ENCODE peak calls at places on chromosomes 6 and 20, in eight cellular contexts. One of them, this sample, is unnamed.

GRCh38 chr20:47309806-47310426 is 46.6 kb downstream of the ZMYND8 start:
- DNase-seq in HEK293T: no peak
- DNase-seq in kidney epithelial cell: no peak
- DNase-seq in stimulated activated naive CD4-positive, alpha-beta T cell: no peak
- DNase-seq in CD8-positive, alpha-beta T cell: no peak
- DNase-seq in RCC 7860: no peak
- DNase-seq in body of pancreas: no peak
- DNase-seq in T-helper 17 cell: no peak
- DNase-seq in this sample: no peak

GRCh38 chr6:33955566-33955965 is 151.8 kb upstream of the MLN start:
- DNase-seq in HEK293T: no peak
- DNase-seq in kidney epithelial cell: no peak
- DNase-seq in stimulated activated naive CD4-positive, alpha-beta T cell: no peak
- DNase-seq in CD8-positive, alpha-beta T cell: no peak
- DNase-seq in RCC 7860: no peak
- DNase-seq in body of pancreas: no peak
- DNase-seq in T-helper 17 cell: no peak
- DNase-seq in this sample: no peak

GRCh38 chr20:63978319-63979220 is 872 bp downstream of the SAMD10 start:
- DNase-seq in HEK293T: peak
- DNase-seq in kidney epithelial cell: no peak
- DNase-seq in stimulated activated naive CD4-positive, alpha-beta T cell: peak
- DNase-seq in CD8-positive, alpha-beta T cell: no peak
- DNase-seq in RCC 7860: peak
- DNase-seq in body of pancreas: peak
- DNase-seq in T-helper 17 cell: no peak
- DNase-seq in this sample: peak

GRCh38 chr6:18432619-18433018 is 45.5 kb downstream of the RNF144B start:
- DNase-seq in HEK293T: no peak
- DNase-seq in kidney epithelial cell: no peak
- DNase-seq in stimulated activated naive CD4-positive, alpha-beta T cell: no peak
- DNase-seq in CD8-positive, alpha-beta T cell: no peak
- DNase-seq in RCC 7860: no peak
- DNase-seq in body of pancreas: no peak
- DNase-seq in T-helper 17 cell: no peak
- DNase-seq in this sample: no peak

GRCh38 chr6:156910938-156911337 is 133.8 kb downstream of the ARID1B start:
- DNase-seq in HEK293T: no peak
- DNase-seq in kidney epithelial cell: no peak
- DNase-seq in stimulated activated naive CD4-positive, alpha-beta T cell: no peak
- DNase-seq in CD8-positive, alpha-beta T cell: no peak
- DNase-seq in RCC 7860: no peak
- DNase-seq in body of pancreas: no peak
- DNase-seq in T-helper 17 cell: no peak
- DNase-seq in this sample: no peak

GRCh38 chr6:148550569-148550968 is 196.3 kb upstream of the UST start:
- DNase-seq in HEK293T: no peak
- DNase-seq in kidney epithelial cell: no peak
- DNase-seq in stimulated activated naive CD4-positive, alpha-beta T cell: no peak
- DNase-seq in CD8-positive, alpha-beta T cell: no peak
- DNase-seq in RCC 7860: no peak
- DNase-seq in body of pancreas: no peak
- DNase-seq in T-helper 17 cell: no peak
- DNase-seq in this sample: no peak

GRCh38 chr6:134123666-134124208 is 71.3 kb upstream of the SLC2A12 start:
- DNase-seq in HEK293T: peak
- DNase-seq in kidney epithelial cell: peak
- DNase-seq in stimulated activated naive CD4-positive, alpha-beta T cell: no peak
- DNase-seq in CD8-positive, alpha-beta T cell: no peak
- DNase-seq in RCC 7860: peak
- DNase-seq in body of pancreas: no peak
- DNase-seq in T-helper 17 cell: no peak
- DNase-seq in this sample: no peak

GRCh38 chr6:112038756-112039430 is 15.0 kb upstream of the CCN6 start:
- DNase-seq in HEK293T: no peak
- DNase-seq in kidney epithelial cell: no peak
- DNase-seq in stimulated activated naive CD4-positive, alpha-beta T cell: no peak
- DNase-seq in CD8-positive, alpha-beta T cell: no peak
- DNase-seq in RCC 7860: no peak
- DNase-seq in body of pancreas: no peak
- DNase-seq in T-helper 17 cell: no peak
- DNase-seq in this sample: no peak

GRCh38 chr6:152270301-152270925 is 366.7 kb downstream of the SYNE1 start:
- DNase-seq in HEK293T: no peak
- DNase-seq in kidney epithelial cell: no peak
- DNase-seq in stimulated activated naive CD4-positive, alpha-beta T cell: no peak
- DNase-seq in CD8-positive, alpha-beta T cell: no peak
- DNase-seq in RCC 7860: peak
- DNase-seq in body of pancreas: no peak
- DNase-seq in T-helper 17 cell: no peak
- DNase-seq in this sample: no peak

GRCh38 chr6:158185729-158186456 is 17.7 kb downstream of the GTF2H5 start:
- DNase-seq in HEK293T: no peak
- DNase-seq in kidney epithelial cell: no peak
- DNase-seq in stimulated activated naive CD4-positive, alpha-beta T cell: no peak
- DNase-seq in CD8-positive, alpha-beta T cell: no peak
- DNase-seq in RCC 7860: no peak
- DNase-seq in body of pancreas: no peak
- DNase-seq in T-helper 17 cell: no peak
- DNase-seq in this sample: no peak

GRCh38 chr20:24637941-24638340 is 168.5 kb downstream of the SYNDIG1 start:
- DNase-seq in HEK293T: no peak
- DNase-seq in kidney epithelial cell: no peak
- DNase-seq in stimulated activated naive CD4-positive, alpha-beta T cell: no peak
- DNase-seq in CD8-positive, alpha-beta T cell: peak
- DNase-seq in RCC 7860: no peak
- DNase-seq in body of pancreas: no peak
- DNase-seq in T-helper 17 cell: no peak
- DNase-seq in this sample: no peak

GRCh38 chr20:33852971-33853813 is 42.0 kb downstream of the CHMP4B start:
- DNase-seq in HEK293T: no peak
- DNase-seq in kidney epithelial cell: no peak
- DNase-seq in stimulated activated naive CD4-positive, alpha-beta T cell: peak
- DNase-seq in CD8-positive, alpha-beta T cell: peak
- DNase-seq in RCC 7860: no peak
- DNase-seq in body of pancreas: no peak
- DNase-seq in T-helper 17 cell: no peak
- DNase-seq in this sample: peak

GRCh38 chr6:5084787-5085637 is at the start of gene PPP1R3G:
- DNase-seq in HEK293T: peak
- DNase-seq in kidney epithelial cell: no peak
- DNase-seq in stimulated activated naive CD4-positive, alpha-beta T cell: no peak
- DNase-seq in CD8-positive, alpha-beta T cell: no peak
- DNase-seq in RCC 7860: no peak
- DNase-seq in body of pancreas: peak
- DNase-seq in T-helper 17 cell: no peak
- DNase-seq in this sample: no peak

GRCh38 chr6:129846761-129847160 is 14.4 kb downstream of the TMEM244 start:
- DNase-seq in HEK293T: no peak
- DNase-seq in kidney epithelial cell: no peak
- DNase-seq in stimulated activated naive CD4-positive, alpha-beta T cell: no peak
- DNase-seq in CD8-positive, alpha-beta T cell: no peak
- DNase-seq in RCC 7860: no peak
- DNase-seq in body of pancreas: no peak
- DNase-seq in T-helper 17 cell: no peak
- DNase-seq in this sample: no peak

GRCh38 chr20:49568491-49569151 is 684 bp upstream of the PTGIS start:
- DNase-seq in HEK293T: no peak
- DNase-seq in kidney epithelial cell: no peak
- DNase-seq in stimulated activated naive CD4-positive, alpha-beta T cell: no peak
- DNase-seq in CD8-positive, alpha-beta T cell: no peak
- DNase-seq in RCC 7860: no peak
- DNase-seq in body of pancreas: no peak
- DNase-seq in T-helper 17 cell: no peak
- DNase-seq in this sample: no peak

GRCh38 chr6:11761744-11762620 is 16.6 kb downstream of the ADTRP start:
- DNase-seq in HEK293T: no peak
- DNase-seq in kidney epithelial cell: peak
- DNase-seq in stimulated activated naive CD4-positive, alpha-beta T cell: no peak
- DNase-seq in CD8-positive, alpha-beta T cell: no peak
- DNase-seq in RCC 7860: peak
- DNase-seq in body of pancreas: no peak
- DNase-seq in T-helper 17 cell: no peak
- DNase-seq in this sample: no peak

GRCh38 chr6:89412071-89413005 is at the start of gene RRAGD:
- DNase-seq in HEK293T: peak
- DNase-seq in kidney epithelial cell: no peak
- DNase-seq in stimulated activated naive CD4-positive, alpha-beta T cell: peak
- DNase-seq in CD8-positive, alpha-beta T cell: peak
- DNase-seq in RCC 7860: no peak
- DNase-seq in body of pancreas: peak
- DNase-seq in T-helper 17 cell: peak
- DNase-seq in this sample: peak

GRCh38 chr6:73393278-73393677 is 1.4 kb upstream of the DDX43 start:
- DNase-seq in HEK293T: no peak
- DNase-seq in kidney epithelial cell: no peak
- DNase-seq in stimulated activated naive CD4-positive, alpha-beta T cell: no peak
- DNase-seq in CD8-positive, alpha-beta T cell: no peak
- DNase-seq in RCC 7860: no peak
- DNase-seq in body of pancreas: no peak
- DNase-seq in T-helper 17 cell: no peak
- DNase-seq in this sample: no peak

GRCh38 chr20:19528286-19529030 is 229.6 kb upstream of the RIN2 start:
- DNase-seq in HEK293T: no peak
- DNase-seq in kidney epithelial cell: no peak
- DNase-seq in stimulated activated naive CD4-positive, alpha-beta T cell: no peak
- DNase-seq in CD8-positive, alpha-beta T cell: no peak
- DNase-seq in RCC 7860: no peak
- DNase-seq in body of pancreas: no peak
- DNase-seq in T-helper 17 cell: no peak
- DNase-seq in this sample: no peak

GRCh38 chr20:19828233-19828632 is 70.2 kb downstream of the RIN2 start:
- DNase-seq in HEK293T: no peak
- DNase-seq in kidney epithelial cell: no peak
- DNase-seq in stimulated activated naive CD4-positive, alpha-beta T cell: no peak
- DNase-seq in CD8-positive, alpha-beta T cell: no peak
- DNase-seq in RCC 7860: peak
- DNase-seq in body of pancreas: no peak
- DNase-seq in T-helper 17 cell: no peak
- DNase-seq in this sample: no peak

GRCh38 chr6:151059612-151060095 is 180.1 kb upstream of the AKAP12 start:
- DNase-seq in HEK293T: no peak
- DNase-seq in kidney epithelial cell: no peak
- DNase-seq in stimulated activated naive CD4-positive, alpha-beta T cell: no peak
- DNase-seq in CD8-positive, alpha-beta T cell: no peak
- DNase-seq in RCC 7860: no peak
- DNase-seq in body of pancreas: no peak
- DNase-seq in T-helper 17 cell: no peak
- DNase-seq in this sample: no peak

GRCh38 chr6:4817551-4817950 is 41.3 kb downstream of the CDYL start:
- DNase-seq in HEK293T: no peak
- DNase-seq in kidney epithelial cell: no peak
- DNase-seq in stimulated activated naive CD4-positive, alpha-beta T cell: no peak
- DNase-seq in CD8-positive, alpha-beta T cell: no peak
- DNase-seq in RCC 7860: no peak
- DNase-seq in body of pancreas: no peak
- DNase-seq in T-helper 17 cell: no peak
- DNase-seq in this sample: no peak